ENCODE peak calls at places on chromosome 2, in four cellular contexts. K is WTC11, T is GM12878, H is HepG2. P is an unnamed sample.

GRCh38 chr2:56199492-56199891 is 15.7 kb downstream of the CCDC85A start:
- DNase-seq in K (no peak), T (no peak), H (no peak), P (no peak)

GRCh38 chr2:157394928-157395327 is 49.0 kb downstream of the CYTIP start:
- DNase-seq in K (no peak), T (no peak), H (no peak), P (no peak)

GRCh38 chr2:9548506-9548905 is 7.1 kb downstream of the ADAM17 start:
- DNase-seq in K (no peak), T (no peak), H (no peak), P (no peak)

GRCh38 chr2:1538663-1539062 is 125.4 kb downstream of the TPO start:
- DNase-seq in K (peak; percentile 58), T (no peak), H (peak; percentile 25), P (no peak)

GRCh38 chr2:113202305-113203216 is 28.8 kb downstream of the PSD4 start:
- DNase-seq in K (peak; percentile 30), T (no peak), H (no peak), P (no peak)

GRCh38 chr2:217166241-217166640 is 306.4 kb upstream of the TNP1 start:
- DNase-seq in K (no peak), T (peak; percentile 15), H (peak; percentile 46), P (peak; percentile 18)

GRCh38 chr2:227772197-227772661 is 26.5 kb downstream of the SCYGR8 start:
- DNase-seq in K (no peak), T (no peak), H (peak; percentile 42), P (no peak)

GRCh38 chr2:109450574-109451265 is 163.0 kb downstream of the SEPTIN10 start:
- DNase-seq in K (no peak), T (no peak), H (no peak), P (no peak)

GRCh38 chr2:46977899-46978298 is 62.3 kb upstream of the MCFD2 start:
- DNase-seq in K (no peak), T (no peak), H (no peak), P (no peak)

GRCh38 chr2:164538250-164538866 is 82.9 kb downstream of the GRB14 start:
- DNase-seq in K (no peak), T (no peak), H (peak; percentile 65), P (no peak)

GRCh38 chr2:133422946-133423345 is 145.3 kb downstream of the NCKAP5 start:
- DNase-seq in K (no peak), T (no peak), H (no peak), P (no peak)

GRCh38 chr2:201363857-201364560 is 6.9 kb upstream of the FLACC1 start:
- DNase-seq in K (no peak), T (peak; percentile 30), H (peak; percentile 64), P (peak; percentile 18)

GRCh38 chr2:11579867-11580659 is 46.2 kb downstream of the GREB1 start:
- DNase-seq in K (no peak), T (no peak), H (no peak), P (no peak)

GRCh38 chr2:204108301-204108700 is 171.7 kb downstream of the ICOS start:
- DNase-seq in K (peak; percentile 36), T (no peak), H (peak; percentile 11), P (peak; percentile 62)

GRCh38 chr2:218260742-218261423 is at the start of gene GPBAR1:
- DNase-seq in K (peak; percentile 68), T (no peak), H (peak; percentile 41), P (no peak)

GRCh38 chr2:33322099-33322498 is 154.3 kb upstream of the RASGRP3 start:
- DNase-seq in K (no peak), T (no peak), H (no peak), P (no peak)

GRCh38 chr2:151478011-151478410 is 68.3 kb downstream of the RIF1 start:
- DNase-seq in K (no peak), T (no peak), H (no peak), P (no peak)

GRCh38 chr2:106638043-106638442 is 150.9 kb downstream of the CD8B2 start:
- DNase-seq in K (no peak), T (no peak), H (no peak), P (no peak)

GRCh38 chr2:227608469-227609338 is 5.9 kb downstream of the SCYGR3 start:
- DNase-seq in K (no peak), T (peak; percentile 38), H (no peak), P (no peak)

GRCh38 chr2:71816815-71817214 is 330.8 kb downstream of the CYP26B1 start:
- DNase-seq in K (no peak), T (no peak), H (no peak), P (no peak)

GRCh38 chr2:100107911-100108647 is 34.3 kb downstream of the AFF3 start:
- DNase-seq in K (no peak), T (no peak), H (no peak), P (no peak)

DNA sequence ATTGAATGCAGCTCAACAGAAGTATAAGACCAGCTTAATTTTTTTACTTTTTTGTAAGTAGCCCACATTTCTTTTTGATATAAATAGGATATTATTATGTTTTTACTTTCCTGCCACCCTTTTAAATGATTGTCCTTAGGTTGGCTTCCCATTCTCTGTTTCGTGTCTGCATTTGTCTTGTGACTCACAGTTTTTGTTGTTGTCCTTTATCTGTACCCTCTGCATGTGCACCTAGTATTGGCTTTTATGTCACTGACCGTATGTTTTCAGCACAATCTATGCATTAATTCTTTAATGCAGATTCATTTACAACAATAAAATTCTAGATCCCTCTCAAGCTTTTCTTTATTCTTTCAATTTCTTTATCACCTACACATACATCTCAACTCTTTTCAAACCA is 474.2 kb upstream of the FANCL start:
- DNase-seq in K (no peak), T (no peak), H (no peak), P (no peak)
- TF ChIP-seq TCF7 in K (no peak), T (no peak), H (no peak), P (no peak)

GRCh38 chr2:197806317-197806633 is 1.9 kb downstream of the PLCL1 start:
- DNase-seq in K (no peak), T (no peak), H (no peak), P (no peak)
- TF ChIP-seq TCF7 in K (no peak), T (no peak), H (no peak), P (no peak)

GRCh38 chr2:240439698-240440151 is 4.3 kb downstream of the GPC1 start:
- DNase-seq in K (no peak), T (no peak), H (no peak), P (no peak)

GRCh38 chr2:240437181-240437860 is 1.9 kb downstream of the GPC1 start:
- DNase-seq in K (no peak), T (no peak), H (no peak), P (no peak)

GRCh38 chr2:240437861-240438809 is 2.7 kb downstream of the GPC1 start:
- DNase-seq in K (peak; percentile 76), T (no peak), H (peak; percentile 51), P (peak; percentile 83)

GRCh38 chr2:240440251-240440650 is 4.8 kb downstream of the GPC1 start:
- DNase-seq in K (no peak), T (no peak), H (no peak), P (no peak)

GRCh38 chr2:240438810-240439697 is 3.6 kb downstream of the GPC1 start:
- DNase-seq in K (no peak), T (no peak), H (no peak), P (no peak)
- TF ChIP-seq TCF7 in K (no peak), T (no peak), H (no peak), P (no peak)

GRCh38 chr2:195533771-195534642 is 123.0 kb upstream of the SLC39A10 start:
- DNase-seq in K (no peak), T (no peak), H (no peak), P (no peak)

GRCh38 chr2:195536863-195537262 is 120.2 kb upstream of the SLC39A10 start:
- DNase-seq in K (no peak), T (no peak), H (no peak), P (no peak)

GRCh38 chr2:195537811-195538210 is 119.2 kb upstream of the SLC39A10 start:
- DNase-seq in K (no peak), T (no peak), H (no peak), P (no peak)

GRCh38 chr2:195538937-195539336 is 118.1 kb upstream of the SLC39A10 start:
- DNase-seq in K (no peak), T (no peak), H (no peak), P (no peak)

DNA sequence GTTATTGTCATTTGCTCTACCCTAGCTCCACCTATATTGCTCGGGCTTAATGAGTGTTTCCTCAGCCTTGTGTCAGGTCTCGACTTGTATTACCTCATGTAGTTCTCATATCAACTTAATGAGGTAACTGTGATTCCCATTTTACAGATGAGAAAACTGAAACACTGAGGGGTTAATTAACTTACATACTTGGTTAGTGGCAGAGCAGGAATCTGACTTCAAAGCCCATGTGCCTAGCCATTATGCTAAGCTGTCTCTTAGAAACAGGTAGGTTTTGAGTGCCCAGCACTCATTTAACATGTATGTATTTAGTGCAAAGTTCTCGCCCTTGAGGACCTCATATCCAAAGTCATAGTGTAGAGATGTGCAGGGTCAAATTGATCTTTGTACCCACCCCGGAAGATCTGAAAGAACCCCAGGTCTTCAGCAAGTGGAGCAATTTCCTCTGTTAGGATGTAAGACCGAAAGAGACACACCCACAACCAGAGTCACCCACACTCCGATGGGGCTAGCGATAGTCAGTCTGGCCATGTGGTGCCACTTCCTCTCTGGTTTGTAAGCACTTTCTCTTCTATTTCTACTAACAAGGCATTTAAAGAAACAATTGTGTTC is 121.0 kb upstream of the SLC39A10 start:
- DNase-seq in K (no peak), T (peak; percentile 92), H (no peak), P (peak; percentile 67)
- TF ChIP-seq TCF7 in K (no peak), T (no peak), H (no peak), P (no peak)